ENCODE peak calls at places on chromosomes 16 and 17, in seven cellular contexts. N is stimulated activated CD8-positive, alpha-beta memory T cell treated with anti-CD3 and anti-CD28 coated beads, Interleukin-12 subunit alpha, Interleukin-12 subunit beta, amount 100 ng/mL, for 4 hours; E is EL; A is SK-N-DZ; P is DMS79; C is PC-3; M is activated CD4-positive, alpha-beta T cell treated with anti-CD3 and anti-CD28 coated beads, Interleukin-2, amount 50 U/mL, for 1 hour. R is an unnamed sample.

GRCh38 chr16:30567991-30568638 is 3.4 kb downstream of the ZNF688 start:
- DNase-seq in N (no peak), E (peak), A (no peak), P (no peak), C (peak), M (peak), R (peak)

GRCh38 chr16:57502048-57502775 is 15.9 kb upstream of the DOK4 start:
- DNase-seq in N (no peak), E (no peak), A (no peak), P (peak), C (no peak), M (no peak), R (no peak)

GRCh38 chr17:57861737-57862409 is 12.0 kb upstream of the MRPS23 start:
- DNase-seq in N (no peak), E (peak), A (no peak), P (no peak), C (peak), M (no peak), R (peak)

GRCh38 chr17:73767696-73768095 is 123.5 kb upstream of the SDK2 start:
- DNase-seq in N (no peak), E (no peak), A (no peak), P (no peak), C (no peak), M (no peak), R (no peak)

GRCh38 chr17:28189667-28190066 is 129.3 kb upstream of the TMEM97 start:
- DNase-seq in N (no peak), E (no peak), A (no peak), P (no peak), C (no peak), M (no peak), R (no peak)

GRCh38 chr17:81731271-81731670 is 19.2 kb downstream of the SLC25A10 start:
- DNase-seq in N (no peak), E (peak), A (no peak), P (no peak), C (no peak), M (no peak), R (no peak)

GRCh38 chr17:62627219-62627903 is at the start of gene MRC2:
- DNase-seq in N (peak), E (peak), A (peak), P (no peak), C (peak), M (no peak), R (peak)

GRCh38 chr17:75979705-75980187 is 706 bp downstream of the TEN1 start:
- DNase-seq in N (no peak), E (no peak), A (no peak), P (no peak), C (no peak), M (no peak), R (no peak)

GRCh38 chr17:83012873-83013778 is 66.3 kb upstream of the METRNL start:
- DNase-seq in N (no peak), E (peak), A (no peak), P (no peak), C (no peak), M (no peak), R (no peak)

GRCh38 chr17:58367462-58367861 is 15.5 kb upstream of the SUPT4H1 start:
- DNase-seq in N (no peak), E (no peak), A (no peak), P (no peak), C (no peak), M (no peak), R (no peak)

GRCh38 chr16:83159049-83159448 is 532.3 kb downstream of the CDH13 start:
- DNase-seq in N (no peak), E (no peak), A (no peak), P (no peak), C (no peak), M (no peak), R (no peak)

GRCh38 chr16:2985893-2986355 is 5.7 kb upstream of the PKMYT1 start:
- DNase-seq in N (no peak), E (no peak), A (peak), P (no peak), C (no peak), M (no peak), R (no peak)

GRCh38 chr16:56675685-56676210 is 6.1 kb downstream of the MT1H start:
- DNase-seq in N (peak), E (no peak), A (no peak), P (no peak), C (no peak), M (peak), R (no peak)

GRCh38 chr17:48429638-48430586 is at the start of gene SKAP1:
- DNase-seq in N (peak), E (no peak), A (no peak), P (no peak), C (no peak), M (peak), R (peak)

GRCh38 chr16:17377360-17378324 is 93.1 kb downstream of the XYLT1 start:
- DNase-seq in N (no peak), E (no peak), A (no peak), P (no peak), C (no peak), M (no peak), R (peak)